ENCODE peak calls at places on chromosomes 13 and 19, in nine cellular contexts. J is vagina; Z is esophagus squamous epithelium; Q is psoas muscle; V is spleen; C is tibial nerve; K is CD8-positive, alpha-beta T cell; S is pancreas; A is heart left ventricle. M is an unnamed sample. For H3K4me1 and H3K9me3, the result is how much of the 10 kb centered on the place peaks cover.

GRCh38 chr13:112733661-112734379 is 44.0 kb downstream of the ATP11A start:
- DNase-seq in J (no peak), Z (no peak), Q (no peak), V (peak), C (no peak), K (no peak), S (no peak), A (no peak), M (no peak)

GRCh38 chr13:21150013-21150412 is 26.3 kb downstream of the SKA3 start:
- DNase-seq in J (no peak), Z (no peak), Q (no peak), V (no peak), C (no peak), K (no peak), S (no peak), A (no peak), M (no peak)

GRCh38 chr13:110893571-110893970 is 21.3 kb downstream of the ANKRD10 start:
- DNase-seq in J (no peak), Z (no peak), Q (no peak), V (no peak), C (no peak), K (no peak), S (no peak), A (no peak), M (no peak)

GRCh38 chr13:30529085-30529815 is 63.5 kb upstream of the HMGB1 start:
- DNase-seq in J (no peak), Z (no peak), Q (no peak), V (no peak), C (no peak), K (no peak), S (no peak), A (no peak), M (no peak)

GRCh38 chr19:45152504-45153338 is 8.1 kb downstream of the NKPD1 start:
- DNase-seq in J (no peak), Z (no peak), Q (peak), V (peak), C (peak), K (peak), S (peak), A (peak), M (peak)

GRCh38 chr13:44280461-44280860 is 93.2 kb upstream of the SERP2 start:
- DNase-seq in J (no peak), Z (no peak), Q (no peak), V (no peak), C (no peak), K (no peak), S (no peak), A (no peak), M (no peak)

GRCh38 chr13:33728271-33729037 is 89.5 kb upstream of the RFC3 start:
- DNase-seq in J (no peak), Z (no peak), Q (peak), V (no peak), C (peak), K (no peak), S (no peak), A (peak), M (no peak)

GRCh38 chr19:14758816-14759215 is 19.5 kb downstream of the ADGRE2 start:
- DNase-seq in J (no peak), Z (no peak), Q (no peak), V (peak), C (no peak), K (no peak), S (no peak), A (no peak), M (no peak)

GRCh38 chr13:102812616-102813287 is 13.8 kb downstream of the BIVM start:
- DNase-seq in J (no peak), Z (no peak), Q (no peak), V (no peak), C (no peak), K (no peak), S (no peak), A (no peak), M (no peak)

GRCh38 chr19:49409441-49410029 is 13.7 kb downstream of the PTH2 start:
- DNase-seq in J (no peak), Z (no peak), Q (no peak), V (no peak), C (no peak), K (no peak), S (no peak), A (no peak), M (peak)

DNA sequence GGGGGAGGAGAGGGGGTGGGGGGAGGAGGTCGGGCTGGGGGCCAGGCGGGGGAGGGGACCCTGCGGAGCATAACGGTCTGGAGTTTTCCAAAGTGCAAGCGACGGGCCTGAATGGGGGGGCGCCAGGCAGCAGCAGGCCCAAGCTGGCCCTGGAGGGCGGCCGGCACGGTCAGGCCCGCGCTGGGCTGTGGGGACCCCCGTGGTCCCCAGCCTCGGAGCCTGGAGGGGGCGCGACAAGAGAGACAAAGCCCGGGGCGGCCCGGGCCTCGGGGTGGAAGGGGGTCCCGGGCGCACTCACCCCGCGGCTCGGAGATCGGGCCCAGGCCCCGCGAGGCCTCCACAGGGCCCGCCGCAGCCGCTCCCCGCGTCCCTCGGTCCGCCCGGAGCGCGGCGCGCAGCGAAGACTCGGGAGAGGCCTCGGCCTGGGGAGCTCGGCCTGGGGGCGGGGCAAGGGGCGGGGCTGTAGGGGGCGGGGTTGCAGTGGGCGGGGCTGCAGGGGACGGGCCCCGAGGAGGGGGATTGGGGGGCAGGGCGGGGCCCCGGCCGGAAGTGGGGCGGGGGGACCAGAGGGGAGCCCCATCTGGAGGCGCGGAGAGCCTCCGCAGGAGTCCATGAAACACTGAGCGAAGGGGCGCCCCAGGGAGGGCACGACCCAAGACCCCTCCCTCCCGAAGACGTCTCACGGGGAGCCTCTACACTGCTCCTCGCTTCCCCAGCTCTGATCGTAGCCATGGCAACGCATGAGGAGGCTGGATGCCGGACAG is 47.6 kb downstream of the PTPRS start:
- DNase-seq in J (no peak), Z (no peak), Q (peak), V (no peak), C (peak), K (peak), S (no peak), A (peak), M (peak)
- H3K4me1 ChIP-seq in J (half or more), Z (half or more), Q (under half), V (half or more), C (half or more), K (under half), S (under half), A (under half), M (under half)

DNA sequence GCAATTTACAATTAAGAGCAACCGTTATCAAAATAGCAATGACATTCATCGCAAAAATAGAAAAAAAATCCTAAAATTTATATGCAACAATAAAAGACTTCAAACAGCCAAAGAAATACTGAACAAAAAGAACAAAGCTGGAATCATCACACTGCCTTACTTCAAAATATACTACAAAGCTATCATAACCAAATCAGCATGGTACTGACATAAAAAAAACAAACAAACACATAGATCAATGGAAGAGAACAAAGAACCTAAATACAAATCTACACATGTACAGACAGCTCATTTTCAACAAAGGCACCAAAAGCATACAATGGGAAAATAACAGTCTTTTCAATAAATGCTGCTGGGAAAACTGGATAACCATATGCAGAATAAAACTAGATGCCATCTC is 6.4 kb downstream of the ZNF562 start:
- DNase-seq in J (no peak), Z (no peak), Q (no peak), V (no peak), C (no peak), K (no peak), S (no peak), A (no peak), M (no peak)
- H3K9me3 ChIP-seq in J (under half), Z (half or more), Q (under half), V (under half), C (under half), K (under half), S (under half), A (under half), M (half or more)

GRCh38 chr19:4649392-4650094 is 10.2 kb downstream of the TNFAIP8L1 start:
- DNase-seq in J (no peak), Z (no peak), Q (no peak), V (no peak), C (no peak), K (no peak), S (no peak), A (no peak), M (no peak)

GRCh38 chr19:4650159-4650558 is 10.8 kb downstream of the TNFAIP8L1 start:
- DNase-seq in J (no peak), Z (no peak), Q (no peak), V (no peak), C (no peak), K (no peak), S (no peak), A (no peak), M (no peak)

GRCh38 chr19:4645718-4646117 is 6.4 kb downstream of the TNFAIP8L1 start:
- DNase-seq in J (no peak), Z (no peak), Q (no peak), V (no peak), C (no peak), K (no peak), S (no peak), A (no peak), M (no peak)

GRCh38 chr19:4652075-4652474 is 12.8 kb downstream of the TNFAIP8L1 start:
- DNase-seq in J (no peak), Z (no peak), Q (no peak), V (no peak), C (no peak), K (no peak), S (no peak), A (no peak), M (no peak)

GRCh38 chr19:4647676-4648644 is 8.6 kb downstream of the TNFAIP8L1 start:
- DNase-seq in J (no peak), Z (no peak), Q (peak), V (peak), C (peak), K (no peak), S (no peak), A (peak), M (no peak)
- TF ChIP-seq CTCF in J (no peak), Z (no peak), Q (no peak), V (no peak), C (peak), K (no peak), S (no peak), A (peak), M (no peak)

DNA sequence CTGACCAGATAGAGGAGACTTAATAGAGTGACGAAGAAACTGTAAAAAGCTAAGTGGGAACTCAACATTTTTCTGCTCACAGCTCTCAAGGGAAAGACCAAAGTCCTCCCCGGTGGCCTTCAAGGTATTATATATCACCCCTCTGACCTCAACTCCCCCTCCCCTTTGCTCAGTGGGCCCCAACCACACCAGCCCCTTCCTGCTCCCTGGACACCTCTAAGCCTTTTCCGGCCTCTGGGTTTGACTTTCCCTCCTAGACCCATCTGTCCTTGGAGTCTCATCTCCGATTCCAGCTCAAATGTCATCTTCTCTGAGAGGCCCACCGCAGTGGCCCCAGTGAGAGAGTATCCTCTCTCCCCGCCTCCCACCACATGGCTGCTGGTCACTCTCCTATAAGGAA is 990 bp upstream of the UHRF1 start:
- DNase-seq in J (no peak), Z (no peak), Q (no peak), V (no peak), C (no peak), K (no peak), S (no peak), A (no peak), M (no peak)
- H3K4me1 ChIP-seq in J (under half), Z (under half), Q (under half), V (under half), C (under half), K (under half), S (under half), A (under half), M (under half)

GRCh38 chr19:54482889-54483288 is 9.8 kb upstream of the CDC42EP5 start:
- DNase-seq in J (no peak), Z (no peak), Q (no peak), V (no peak), C (no peak), K (no peak), S (no peak), A (no peak), M (no peak)
- H3K9me3 ChIP-seq in J (under half), Z (under half), Q (under half), V (under half), C (under half), K (under half), S (under half), A (under half), M (under half)

DNA sequence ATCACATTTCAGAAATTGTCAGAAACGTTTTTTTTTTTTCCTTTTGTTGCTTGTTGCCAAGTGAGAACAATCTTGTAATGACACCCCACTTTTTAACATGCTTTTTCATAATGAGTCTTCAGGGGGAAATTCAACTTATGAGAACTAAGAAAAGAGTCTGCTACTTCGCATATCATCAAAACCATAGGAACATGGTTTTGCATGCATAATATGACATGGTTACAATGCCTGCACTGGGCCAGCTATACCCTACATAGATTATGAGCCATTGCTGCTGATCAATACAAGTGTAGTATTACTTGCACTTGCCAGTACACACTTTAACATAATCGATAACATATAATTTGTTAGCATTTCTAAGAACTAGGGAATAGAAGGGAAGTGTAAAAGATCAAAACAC is 191.0 kb upstream of the NBEA start:
- DNase-seq in J (no peak), Z (no peak), Q (no peak), V (no peak), C (no peak), K (no peak), S (no peak), A (no peak), M (no peak)
- TF ChIP-seq CTCF in J (no peak), Z (no peak), Q (no peak), V (no peak), C (no peak), K (no peak), S (no peak), A (no peak), M (no peak)

GRCh38 chr19:40467007-40467565 is 285 bp downstream of the SPTBN4 start:
- DNase-seq in J (no peak), Z (no peak), Q (no peak), V (peak), C (no peak), K (no peak), S (peak), A (no peak), M (no peak)

GRCh38 chr19:40466219-40467006 is at the start of gene SPTBN4:
- DNase-seq in J (no peak), Z (no peak), Q (peak), V (peak), C (peak), K (peak), S (peak), A (no peak), M (peak)

GRCh38 chr19:40465025-40465780 is at the start of gene BLVRB:
- DNase-seq in J (no peak), Z (no peak), Q (no peak), V (no peak), C (peak), K (no peak), S (no peak), A (no peak), M (no peak)

GRCh38 chr19:40464059-40465024 is 1.2 kb downstream of the BLVRB start:
- DNase-seq in J (no peak), Z (no peak), Q (peak), V (peak), C (peak), K (peak), S (peak), A (peak), M (peak)

GRCh38 chr19:40465781-40466218 is 255 bp upstream of the BLVRB start:
- DNase-seq in J (peak), Z (peak), Q (peak), V (peak), C (peak), K (peak), S (peak), A (peak), M (peak)
- H3K4me1 ChIP-seq in J (under half), Z (half or more), Q (under half), V (half or more), C (under half), K (under half), S (under half), A (under half), M (under half)

DNA sequence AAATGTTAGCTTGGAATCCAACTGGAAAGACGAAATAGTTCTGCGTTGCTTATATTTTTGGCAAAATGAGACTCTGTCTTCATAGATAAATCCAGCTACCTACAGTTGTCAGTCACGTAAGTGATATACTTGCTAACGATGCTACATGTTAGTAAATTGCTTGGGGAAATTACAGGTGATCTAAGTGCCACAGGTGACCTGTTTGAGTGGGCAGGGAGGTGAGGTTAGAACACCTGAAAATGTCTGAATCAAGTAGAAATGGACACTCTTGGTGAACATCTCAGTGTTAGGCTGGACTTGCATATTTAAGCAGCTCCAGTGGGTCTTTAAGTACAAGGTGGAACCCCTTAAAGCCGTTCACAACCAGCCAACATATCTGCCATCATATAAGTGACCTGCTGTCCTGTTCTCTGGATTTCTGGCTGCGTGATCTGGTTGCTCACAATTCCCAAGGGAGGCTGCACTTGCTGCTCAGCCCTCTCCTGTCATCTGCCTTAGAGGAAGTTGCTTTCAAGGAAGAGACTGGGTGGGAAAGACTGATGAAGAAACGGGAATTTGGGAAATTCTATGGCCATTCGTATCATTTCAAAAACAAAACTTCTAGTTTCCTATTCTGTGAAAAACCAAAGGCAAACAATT is 244.0 kb downstream of the DCLK1 start:
- DNase-seq in J (no peak), Z (no peak), Q (no peak), V (no peak), C (no peak), K (no peak), S (no peak), A (no peak), M (no peak)
- H3K9me3 ChIP-seq in J (under half), Z (under half), Q (under half), V (under half), C (under half), K (under half), S (under half), A (under half), M (under half)

GRCh38 chr13:62331384-62331783 is 915.7 kb upstream of the PCDH20 start:
- DNase-seq in J (no peak), Z (no peak), Q (no peak), V (no peak), C (no peak), K (no peak), S (no peak), A (no peak), M (no peak)

GRCh38 chr13:62333466-62333865 is 917.8 kb upstream of the PCDH20 start:
- DNase-seq in J (no peak), Z (no peak), Q (no peak), V (no peak), C (no peak), K (no peak), S (no peak), A (no peak), M (no peak)

GRCh38 chr13:62336507-62336906 is 920.9 kb upstream of the PCDH20 start:
- DNase-seq in J (no peak), Z (no peak), Q (no peak), V (no peak), C (no peak), K (no peak), S (no peak), A (no peak), M (no peak)

DNA sequence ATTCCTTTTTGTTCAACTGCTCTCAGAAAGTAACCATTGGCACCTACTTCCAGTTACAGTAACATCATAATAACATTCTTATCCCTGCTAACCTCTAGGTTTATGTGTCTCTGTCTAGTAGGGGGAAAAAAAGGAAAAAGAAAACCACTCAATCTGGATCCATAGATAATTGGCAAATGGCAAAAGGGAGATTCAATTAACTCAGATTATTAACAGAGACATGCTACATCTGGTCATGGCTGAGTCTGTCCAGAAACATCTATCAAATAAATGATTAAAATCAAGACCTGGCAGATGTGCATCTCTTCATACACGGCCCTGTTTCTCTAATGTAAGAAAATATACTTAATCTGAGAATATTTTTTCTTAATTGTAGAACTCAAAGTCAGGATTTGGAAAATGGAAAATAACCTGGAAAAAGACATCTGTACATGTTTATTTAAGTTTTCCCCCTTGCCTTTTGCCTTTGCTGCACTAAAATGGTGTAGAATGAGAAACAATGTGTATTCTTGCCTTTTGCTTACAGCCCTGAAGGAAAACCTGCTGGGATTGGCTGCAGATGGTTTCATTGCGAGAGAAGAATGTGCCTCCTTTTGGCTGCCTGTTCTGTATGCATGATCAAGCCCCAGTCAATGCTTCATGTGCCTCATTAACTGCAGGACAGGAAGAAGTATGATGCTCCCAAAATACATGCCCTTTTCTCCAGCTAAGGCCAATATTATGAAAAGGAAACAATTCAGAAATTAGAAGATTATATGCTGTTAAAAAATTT is 921.6 kb upstream of the PCDH20 start:
- DNase-seq in J (no peak), Z (no peak), Q (no peak), V (no peak), C (no peak), K (no peak), S (no peak), A (no peak), M (no peak)
- TF ChIP-seq CTCF in J (no peak), Z (no peak), Q (no peak), V (no peak), C (no peak), K (no peak), S (no peak), A (no peak), M (no peak)

M was measured in mucosa of descending colon.